ENCODE peak calls at places on chromosome 3, in five cellular contexts. C is fibroblast of lung; U is thyroid gland; F is gastrocnemius medialis; Q is CD8-positive, alpha-beta T cell. J is an unnamed sample. For H3K4me1, the result is how much of the 10 kb centered on the place peaks cover.

GRCh38 chr3:143654906-143655305 is 193.4 kb downstream of the SLC9A9 start:
- DNase-seq in C (no peak), U (no peak), F (no peak), Q (no peak), J (no peak)

GRCh38 chr3:76624128-76624527 is 415.8 kb upstream of the ROBO2 start:
- DNase-seq in C (no peak), U (no peak), F (no peak), Q (no peak), J (no peak)

GRCh38 chr3:128584412-128585020 is 66.1 kb downstream of the RPN1 start:
- DNase-seq in C (peak), U (peak), F (peak), Q (peak), J (peak)

GRCh38 chr3:113223831-113224240 is 12.5 kb downstream of the BOC start:
- DNase-seq in C (no peak), U (no peak), F (no peak), Q (no peak), J (no peak)

GRCh38 chr3:69008980-69009379 is 4.5 kb downstream of the EOGT start:
- DNase-seq in C (no peak), U (no peak), F (no peak), Q (no peak), J (no peak)

GRCh38 chr3:13708301-13708700 is 159.4 kb downstream of the FBLN2 start:
- DNase-seq in C (no peak), U (no peak), F (peak), Q (no peak), J (peak)

GRCh38 chr3:106281231-106281630 is 412.4 kb upstream of the CBLB start:
- DNase-seq in C (peak), U (no peak), F (no peak), Q (no peak), J (no peak)

GRCh38 chr3:56916697-56917336 is 115.1 kb upstream of the ARHGEF3 start:
- DNase-seq in C (no peak), U (no peak), F (no peak), Q (no peak), J (no peak)

GRCh38 chr3:182740710-182741109 is 52.6 kb upstream of the ATP11B start:
- DNase-seq in C (no peak), U (peak), F (peak), Q (no peak), J (no peak)

GRCh38 chr3:136141891-136142290 is 54.2 kb downstream of the MSL2 start:
- DNase-seq in C (no peak), U (no peak), F (no peak), Q (no peak), J (no peak)

GRCh38 chr3:62954579-62954978 is 79.4 kb upstream of the CADPS start:
- DNase-seq in C (no peak), U (peak), F (no peak), Q (no peak), J (no peak)

GRCh38 chr3:55893045-55893664 is 406.0 kb upstream of the WNT5A start:
- DNase-seq in C (peak), U (no peak), F (no peak), Q (no peak), J (no peak)

GRCh38 chr3:56790016-56790950 is 11.5 kb downstream of the ARHGEF3 start:
- DNase-seq in C (no peak), U (no peak), F (no peak), Q (peak), J (peak)

DNA sequence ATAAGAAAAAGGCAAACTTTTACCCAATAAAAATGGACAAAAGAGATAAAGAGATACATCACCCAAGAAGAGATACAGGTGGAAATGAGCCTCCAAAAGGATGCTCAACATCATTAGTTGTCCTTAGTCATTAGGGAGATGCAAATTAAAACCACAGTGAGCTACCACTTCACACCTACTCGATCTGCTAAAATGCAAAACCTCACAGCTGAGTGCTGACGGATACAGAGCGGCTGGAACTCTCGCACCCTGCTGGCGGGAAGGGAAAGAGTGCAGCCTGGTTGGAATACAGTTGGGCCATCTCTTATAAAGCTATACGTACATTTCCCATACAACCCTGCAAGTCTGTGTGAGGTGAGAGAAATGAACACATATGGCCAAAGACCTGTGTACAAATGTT is 78.5 kb upstream of the PRR20G start:
- DNase-seq in C (no peak), U (no peak), F (no peak), Q (no peak), J (no peak)
- TF ChIP-seq CTCF in C (no peak), U (no peak), F (no peak), Q (no peak), J (no peak)

GRCh38 chr3:134244921-134245320 is 5.7 kb downstream of the RYK start:
- DNase-seq in C (no peak), U (no peak), F (no peak), Q (no peak), J (no peak)
- H3K4me1 ChIP-seq in C (under half), U (under half), F (under half), Q (under half), J (under half)

DNA sequence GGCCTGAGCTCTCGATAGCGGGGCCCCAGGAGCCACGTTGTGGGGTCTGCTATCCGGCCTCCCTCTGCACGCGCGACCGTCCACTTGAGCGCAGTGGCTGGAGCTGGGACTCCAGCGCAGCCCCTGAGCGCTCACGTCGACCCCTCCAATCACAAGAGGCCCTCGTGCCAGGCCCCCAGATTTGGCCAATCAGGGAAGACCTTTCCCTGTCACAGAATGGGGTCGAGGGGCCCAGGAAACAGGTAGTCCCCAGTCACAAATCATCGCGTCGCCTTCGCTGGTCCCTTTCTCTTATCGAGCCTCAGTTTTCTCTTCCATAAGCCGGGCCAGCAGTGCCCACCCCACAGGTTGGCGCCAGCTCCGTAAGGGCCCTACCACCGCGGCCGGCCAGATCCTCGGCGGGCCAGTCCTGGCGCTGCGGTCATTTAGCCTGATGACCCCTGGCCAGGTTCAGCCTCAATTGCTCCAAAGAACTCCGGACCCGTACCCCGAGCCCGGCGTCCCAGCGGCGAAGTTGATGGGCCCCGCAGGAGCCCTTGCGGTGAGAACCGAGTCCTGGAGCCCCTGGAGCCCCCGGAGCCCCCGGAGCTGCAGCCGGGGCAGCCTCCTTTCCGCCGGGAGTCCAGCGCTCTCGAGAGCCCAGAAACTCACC is 435 bp downstream of the ALDH1L1 start:
- DNase-seq in C (peak), U (peak), F (peak), Q (no peak), J (peak)
- H3K4me3 ChIP-seq in C (no peak), U (peak), F (peak), Q (no peak), J (peak)

GRCh38 chr3:172987268-172987667 is 153.8 kb downstream of the SPATA16 start:
- DNase-seq in C (no peak), U (no peak), F (no peak), Q (no peak), J (no peak)

GRCh38 chr3:172984938-172985337 is 156.1 kb downstream of the SPATA16 start:
- DNase-seq in C (no peak), U (no peak), F (no peak), Q (no peak), J (no peak)

GRCh38 chr3:172981407-172981983 is 159.5 kb downstream of the SPATA16 start:
- DNase-seq in C (no peak), U (no peak), F (no peak), Q (no peak), J (no peak)

GRCh38 chr3:172980849-172981248 is 160.2 kb downstream of the SPATA16 start:
- DNase-seq in C (peak), U (no peak), F (no peak), Q (no peak), J (no peak)

DNA sequence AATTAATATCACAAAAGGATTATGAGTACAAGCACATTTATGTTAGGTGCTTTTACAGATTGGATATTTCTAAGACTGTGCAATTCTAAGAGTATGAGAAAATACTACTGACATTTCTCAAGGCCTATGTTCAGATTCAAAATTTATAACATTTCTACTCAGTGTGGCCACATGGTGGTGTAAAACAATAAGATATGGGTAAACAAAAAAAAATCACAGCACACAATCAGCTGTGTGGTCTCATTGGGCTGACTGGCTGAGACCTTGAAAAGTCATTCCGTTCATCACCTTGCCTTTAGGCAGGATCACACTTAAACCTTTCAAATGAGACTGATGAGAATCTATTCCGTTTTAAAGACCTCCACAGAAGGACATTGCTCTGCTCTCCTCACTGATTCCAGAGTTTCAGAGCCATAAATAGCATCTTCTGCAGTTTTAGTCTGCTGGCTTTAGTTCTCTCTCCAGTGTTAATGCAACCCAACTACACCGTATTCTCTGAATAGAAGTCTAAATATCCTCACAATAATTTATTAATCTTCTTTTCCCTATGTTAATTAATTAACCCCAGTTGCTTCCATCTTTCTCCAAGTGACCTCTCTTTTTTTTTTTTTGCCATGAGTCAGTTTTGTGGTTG is 158.2 kb downstream of the SPATA16 start:
- DNase-seq in C (peak), U (no peak), F (no peak), Q (no peak), J (no peak)
- TF ChIP-seq CTCF in C (no peak), U (no peak), F (peak), Q (no peak), J (peak)

GRCh38 chr3:191343115-191343514 is 12.8 kb upstream of the UTS2B start:
- DNase-seq in C (peak), U (no peak), F (no peak), Q (no peak), J (no peak)

GRCh38 chr3:191342391-191342790 is 12.1 kb upstream of the UTS2B start:
- DNase-seq in C (no peak), U (no peak), F (no peak), Q (no peak), J (no peak)

GRCh38 chr3:191340976-191341375 is 10.7 kb upstream of the UTS2B start:
- DNase-seq in C (no peak), U (no peak), F (no peak), Q (no peak), J (no peak)

GRCh38 chr3:191348098-191348497 is 17.8 kb upstream of the UTS2B start:
- DNase-seq in C (no peak), U (no peak), F (no peak), Q (no peak), J (no peak)

DNA sequence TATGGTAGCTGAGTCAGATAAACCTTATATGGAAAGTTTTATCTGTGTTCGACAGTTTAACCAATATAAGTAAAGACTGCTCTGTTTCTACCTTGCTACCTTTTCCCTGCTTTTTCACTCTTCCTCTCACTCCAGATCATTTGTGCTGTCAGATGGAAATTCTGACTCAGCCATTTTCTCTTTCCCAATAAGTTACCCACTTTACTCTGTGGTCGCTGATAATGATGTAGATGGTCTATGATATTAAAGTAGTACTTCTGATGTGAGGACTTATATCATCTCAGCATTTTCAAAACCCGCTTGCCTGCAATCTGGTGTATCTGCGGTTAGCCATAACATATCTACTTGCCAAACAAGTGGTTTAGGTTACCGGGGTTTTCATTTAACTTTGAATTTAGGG is 15.0 kb upstream of the UTS2B start:
- DNase-seq in C (no peak), U (no peak), F (no peak), Q (no peak), J (no peak)
- H3K4me1 ChIP-seq in C (under half), U (half or more), F (half or more), Q (under half), J (half or more)

GRCh38 chr3:32818431-32819085 is 761 bp downstream of the TRIM71 start:
- DNase-seq in C (no peak), U (no peak), F (no peak), Q (no peak), J (no peak)

GRCh38 chr3:32816439-32817194 is 1.2 kb upstream of the TRIM71 start:
- DNase-seq in C (peak), U (peak), F (no peak), Q (no peak), J (no peak)

GRCh38 chr3:32815812-32816438 is 1.9 kb upstream of the TRIM71 start:
- DNase-seq in C (no peak), U (no peak), F (no peak), Q (no peak), J (no peak)

GRCh38 chr3:32817561-32818430 is at the start of gene TRIM71:
- DNase-seq in C (no peak), U (no peak), F (no peak), Q (no peak), J (no peak)

GRCh38 chr3:32817195-32817560 is 619 bp upstream of the TRIM71 start:
- DNase-seq in C (no peak), U (no peak), F (no peak), Q (no peak), J (no peak)
- H3K4me3 ChIP-seq in C (peak), U (peak), F (peak), Q (peak), J (peak)

GRCh38 chr3:196179380-196180308 is 31.6 kb downstream of the ZDHHC19 start:
- DNase-seq in C (peak), U (no peak), F (peak), Q (peak), J (no peak)
- TF ChIP-seq CTCF in C (no peak), U (no peak), F (no peak), Q (peak), J (no peak)

GRCh38 chr3:114323546-114324254 is 29.9 kb downstream of the TIGIT start:
- DNase-seq in C (no peak), U (no peak), F (no peak), Q (no peak), J (no peak)
- H3K4me1 ChIP-seq in C (under half), U (under half), F (under half), Q (under half), J (under half)